ENCODE peak calls at places on chromosomes 5 and 9, in five cellular contexts. One of them, this sample, is unnamed.

GRCh38 chr5:151251001-151251551 is 1.9 kb upstream of the GM2A start:
- DNase-seq in Caco-2: peak
- DNase-seq in AG10803: no peak
- DNase-seq in adipocyte: no peak
- DNase-seq in HAP-1: no peak
- DNase-seq in this sample: no peak

GRCh38 chr5:83322273-83322924 is 149.1 kb upstream of the VCAN start:
- DNase-seq in Caco-2: no peak
- DNase-seq in AG10803: peak
- DNase-seq in adipocyte: no peak
- DNase-seq in HAP-1: no peak
- DNase-seq in this sample: no peak

GRCh38 chr5:37988454-37989046 is 148.7 kb upstream of the GDNF start:
- DNase-seq in Caco-2: no peak
- DNase-seq in AG10803: no peak
- DNase-seq in adipocyte: no peak
- DNase-seq in HAP-1: no peak
- DNase-seq in this sample: no peak

GRCh38 chr9:91720746-91721705 is 229.0 kb downstream of the ROR2 start:
- DNase-seq in Caco-2: peak
- DNase-seq in AG10803: no peak
- DNase-seq in adipocyte: no peak
- DNase-seq in HAP-1: peak
- DNase-seq in this sample: no peak

GRCh38 chr5:78615697-78616096 is 32.9 kb downstream of the LHFPL2 start:
- DNase-seq in Caco-2: no peak
- DNase-seq in AG10803: no peak
- DNase-seq in adipocyte: no peak
- DNase-seq in HAP-1: no peak
- DNase-seq in this sample: peak

GRCh38 chr9:94654165-94654894 is 15.0 kb upstream of the FBP1 start:
- DNase-seq in Caco-2: peak
- DNase-seq in AG10803: no peak
- DNase-seq in adipocyte: no peak
- DNase-seq in HAP-1: no peak
- DNase-seq in this sample: no peak

GRCh38 chr9:96015876-96016686 is 140.6 kb downstream of the ERCC6L2 start:
- DNase-seq in Caco-2: no peak
- DNase-seq in AG10803: no peak
- DNase-seq in adipocyte: no peak
- DNase-seq in HAP-1: no peak
- DNase-seq in this sample: no peak

GRCh38 chr9:4117835-4118610 is 181.8 kb downstream of the GLIS3 start:
- DNase-seq in Caco-2: no peak
- DNase-seq in AG10803: no peak
- DNase-seq in adipocyte: no peak
- DNase-seq in HAP-1: peak
- DNase-seq in this sample: peak

GRCh38 chr9:91419222-91420191 is 4.1 kb downstream of the NFIL3 start:
- DNase-seq in Caco-2: peak
- DNase-seq in AG10803: peak
- DNase-seq in adipocyte: peak
- DNase-seq in HAP-1: no peak
- DNase-seq in this sample: peak

GRCh38 chr5:29894668-29895067 is 1298.8 kb upstream of the CDH6 start:
- DNase-seq in Caco-2: no peak
- DNase-seq in AG10803: no peak
- DNase-seq in adipocyte: no peak
- DNase-seq in HAP-1: no peak
- DNase-seq in this sample: no peak
- H3K4me3 ChIP-seq in Caco-2: no peak
- H3K4me3 ChIP-seq in AG10803: no peak
- H3K4me3 ChIP-seq in adipocyte: no peak
- H3K4me3 ChIP-seq in HAP-1: no peak
- H3K4me3 ChIP-seq in this sample: no peak

DNA sequence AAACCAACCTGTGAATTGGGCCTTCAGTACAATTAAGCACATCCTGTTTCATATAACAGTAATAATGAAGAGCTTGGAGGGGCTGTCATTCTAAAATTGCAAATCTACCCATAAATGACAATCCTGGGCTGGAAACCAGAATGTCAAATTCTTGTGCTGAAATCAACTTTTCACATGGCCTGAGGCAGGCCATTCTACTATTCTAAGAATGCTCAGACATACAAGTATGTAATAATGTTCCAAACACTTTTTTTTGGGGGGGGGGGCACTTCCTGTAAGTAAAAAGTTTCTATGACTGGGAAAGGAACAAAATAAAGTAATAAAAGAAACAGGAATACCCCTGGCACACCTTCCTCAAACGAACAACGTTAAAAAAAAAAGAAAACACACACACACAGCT is 1.5 kb downstream of the ETF1 start:
- DNase-seq in Caco-2: no peak
- DNase-seq in AG10803: peak
- DNase-seq in adipocyte: peak
- DNase-seq in HAP-1: no peak
- DNase-seq in this sample: no peak
- H3K4me3 ChIP-seq in Caco-2: peak
- H3K4me3 ChIP-seq in AG10803: peak
- H3K4me3 ChIP-seq in adipocyte: peak
- H3K4me3 ChIP-seq in HAP-1: peak
- H3K4me3 ChIP-seq in this sample: peak

GRCh38 chr5:15501057-15501791 is 1.2 kb downstream of the FBXL7 start:
- DNase-seq in Caco-2: no peak
- DNase-seq in AG10803: peak
- DNase-seq in adipocyte: peak
- DNase-seq in HAP-1: peak
- DNase-seq in this sample: no peak

GRCh38 chr5:15500326-15500958 is 462 bp downstream of the FBXL7 start:
- DNase-seq in Caco-2: no peak
- DNase-seq in AG10803: peak
- DNase-seq in adipocyte: peak
- DNase-seq in HAP-1: peak
- DNase-seq in this sample: no peak

GRCh38 chr5:15499528-15500325 is at the start of gene FBXL7:
- DNase-seq in Caco-2: no peak
- DNase-seq in AG10803: peak
- DNase-seq in adipocyte: peak
- DNase-seq in HAP-1: peak
- DNase-seq in this sample: no peak

GRCh38 chr5:15506146-15506545 is 6.2 kb downstream of the FBXL7 start:
- DNase-seq in Caco-2: no peak
- DNase-seq in AG10803: no peak
- DNase-seq in adipocyte: no peak
- DNase-seq in HAP-1: no peak
- DNase-seq in this sample: no peak

DNA sequence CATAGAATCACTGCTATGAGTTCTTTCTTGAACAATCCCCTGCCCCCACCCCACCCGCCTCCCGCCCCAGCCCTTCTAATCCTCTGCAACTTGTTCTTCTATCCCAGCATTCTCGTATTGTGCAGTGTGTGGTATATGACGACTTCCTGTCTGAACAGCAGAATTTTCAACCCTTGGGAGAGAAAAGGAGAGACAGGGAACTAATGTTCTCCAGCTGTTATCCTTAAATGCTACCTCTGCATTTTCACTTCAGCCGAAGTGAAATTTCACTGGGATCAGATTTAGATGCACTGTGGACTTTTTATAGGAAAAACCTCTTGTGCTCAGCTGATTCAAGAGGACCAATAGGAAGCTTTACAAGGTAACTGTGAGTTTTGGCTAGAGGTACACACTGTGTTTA is 2.2 kb downstream of the FBXL7 start:
- DNase-seq in Caco-2: no peak
- DNase-seq in AG10803: peak
- DNase-seq in adipocyte: peak
- DNase-seq in HAP-1: peak
- DNase-seq in this sample: no peak
- H3K4me3 ChIP-seq in Caco-2: no peak
- H3K4me3 ChIP-seq in AG10803: peak
- H3K4me3 ChIP-seq in adipocyte: peak
- H3K4me3 ChIP-seq in HAP-1: peak
- H3K4me3 ChIP-seq in this sample: no peak

GRCh38 chr5:156328766-156329165 is 1.8 kb downstream of the SGCD start:
- DNase-seq in Caco-2: no peak
- DNase-seq in AG10803: no peak
- DNase-seq in adipocyte: peak
- DNase-seq in HAP-1: no peak
- DNase-seq in this sample: no peak
- H3K4me3 ChIP-seq in Caco-2: no peak
- H3K4me3 ChIP-seq in AG10803: peak
- H3K4me3 ChIP-seq in adipocyte: peak
- H3K4me3 ChIP-seq in HAP-1: no peak
- H3K4me3 ChIP-seq in this sample: no peak